ENCODE peak calls at places on chromosomes 3 and 15, in five cellular contexts. One of them, this sample, is unnamed.
A peak's percentile ranks its signal among the peaks of the same experiment; 100 is the strongest.

GRCh38 chr15:74788716-74789151 is 6.9 kb downstream of the CSK start:
- DNase-seq in mesenchymal stem cell: no peak
- DNase-seq in H9: no peak
- DNase-seq in H1: no peak
- DNase-seq in IMR-90: no peak
- DNase-seq in this sample: no peak

GRCh38 chr3:15241341-15241740 is 35.3 kb downstream of the CAPN7 start:
- DNase-seq in mesenchymal stem cell: peak; percentile 18
- DNase-seq in H9: no peak
- DNase-seq in H1: no peak
- DNase-seq in IMR-90: no peak
- DNase-seq in this sample: no peak

GRCh38 chr3:106765342-106765741 is 611.9 kb upstream of the CCDC54 start:
- DNase-seq in mesenchymal stem cell: no peak
- DNase-seq in H9: no peak
- DNase-seq in H1: no peak
- DNase-seq in IMR-90: peak; percentile 85
- DNase-seq in this sample: no peak

GRCh38 chr3:37456270-37456708 is 281.9 kb upstream of the LRRFIP2 start:
- DNase-seq in mesenchymal stem cell: peak; percentile 50
- DNase-seq in H9: no peak
- DNase-seq in H1: no peak
- DNase-seq in IMR-90: no peak
- DNase-seq in this sample: no peak

GRCh38 chr15:96334705-96335428 is 4.4 kb downstream of the NR2F2 start:
- DNase-seq in mesenchymal stem cell: peak; percentile 34
- DNase-seq in H9: no peak
- DNase-seq in H1: no peak
- DNase-seq in IMR-90: no peak
- DNase-seq in this sample: no peak

GRCh38 chr15:77384589-77385359 is 35.1 kb downstream of the PEAK1 start:
- DNase-seq in mesenchymal stem cell: no peak
- DNase-seq in H9: no peak
- DNase-seq in H1: no peak
- DNase-seq in IMR-90: no peak
- DNase-seq in this sample: no peak

GRCh38 chr3:14431556-14431927 is 29.1 kb downstream of the SLC6A6 start:
- DNase-seq in mesenchymal stem cell: no peak
- DNase-seq in H9: no peak
- DNase-seq in H1: no peak
- DNase-seq in IMR-90: no peak
- DNase-seq in this sample: no peak

GRCh38 chr3:52978109-52978754 is 67.6 kb downstream of the SFMBT1 start:
- DNase-seq in mesenchymal stem cell: no peak
- DNase-seq in H9: no peak
- DNase-seq in H1: no peak
- DNase-seq in IMR-90: no peak
- DNase-seq in this sample: no peak

GRCh38 chr3:13703071-13703470 is 154.1 kb downstream of the FBLN2 start:
- DNase-seq in mesenchymal stem cell: no peak
- DNase-seq in H9: no peak
- DNase-seq in H1: no peak
- DNase-seq in IMR-90: no peak
- DNase-seq in this sample: no peak

DNA sequence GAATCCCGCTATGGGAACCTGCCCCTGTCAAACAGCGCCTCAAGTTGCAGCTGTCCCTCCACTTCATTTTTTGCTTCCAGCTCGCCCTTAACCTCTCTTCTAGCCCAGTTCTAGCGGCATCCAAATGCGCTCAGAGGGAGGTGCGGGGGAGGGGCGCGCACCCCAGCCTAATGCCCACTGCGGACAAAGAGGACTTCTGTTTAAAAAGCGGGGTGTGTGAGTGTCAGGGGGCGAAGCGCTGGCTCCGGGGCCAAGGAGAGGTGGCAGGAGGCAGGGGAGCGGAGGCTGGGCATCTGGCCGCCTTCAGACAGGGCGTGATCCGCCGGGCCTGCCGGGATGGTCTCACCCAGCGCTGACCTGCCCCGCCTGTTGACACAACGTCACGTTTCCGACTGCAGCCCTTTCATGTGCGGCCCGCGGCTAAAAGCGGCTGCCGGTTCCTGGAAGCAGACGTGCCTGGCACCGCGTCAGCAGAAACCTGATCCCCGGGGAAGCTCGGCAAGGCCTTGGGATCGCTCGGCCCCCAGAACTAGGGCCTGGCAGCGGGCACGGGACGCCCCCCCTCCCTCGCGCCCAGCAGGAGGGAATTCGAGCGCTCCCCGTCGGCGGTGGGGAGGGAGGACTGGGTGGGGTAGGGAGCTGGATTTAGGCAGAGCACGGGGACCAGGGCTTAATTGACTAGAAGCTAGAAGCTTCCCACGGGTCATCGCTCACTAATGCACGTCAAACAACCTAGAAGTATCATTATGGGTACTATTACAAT is 7.6 kb downstream of the BHLHE40 start:
- DNase-seq in mesenchymal stem cell: peak; percentile 99
- DNase-seq in H9: peak; percentile 98
- DNase-seq in H1: peak; percentile 85
- DNase-seq in IMR-90: peak; percentile 98
- DNase-seq in this sample: peak; percentile 85
- H2BK120ac ChIP-seq in mesenchymal stem cell: peak overlapping the region; percentile 64
- H2BK120ac ChIP-seq in H9: no peak overlapping the region
- H2BK120ac ChIP-seq in H1: no peak overlapping the region
- H2BK120ac ChIP-seq in IMR-90: peak overlapping the region; percentile 90
- H2BK120ac ChIP-seq in this sample: no peak overlapping the region

GRCh38 chr3:172257638-172258400 is 190.4 kb downstream of the GHSR start:
- DNase-seq in mesenchymal stem cell: peak; percentile 51
- DNase-seq in H9: no peak
- DNase-seq in H1: no peak
- DNase-seq in IMR-90: peak; percentile 71
- DNase-seq in this sample: no peak
- H2BK120ac ChIP-seq in mesenchymal stem cell: no peak overlapping the region
- H2BK120ac ChIP-seq in H9: no peak overlapping the region
- H2BK120ac ChIP-seq in H1: no peak overlapping the region
- H2BK120ac ChIP-seq in IMR-90: peak overlapping the region; percentile 55
- H2BK120ac ChIP-seq in this sample: no peak overlapping the region

GRCh38 chr3:68428495-68428894 is 503.9 kb downstream of the TAFA4 start:
- DNase-seq in mesenchymal stem cell: no peak
- DNase-seq in H9: no peak
- DNase-seq in H1: no peak
- DNase-seq in IMR-90: no peak
- DNase-seq in this sample: no peak
- H2BK120ac ChIP-seq in mesenchymal stem cell: no peak overlapping the region
- H2BK120ac ChIP-seq in H9: no peak overlapping the region
- H2BK120ac ChIP-seq in H1: no peak overlapping the region
- H2BK120ac ChIP-seq in IMR-90: no peak overlapping the region
- H2BK120ac ChIP-seq in this sample: no peak overlapping the region

GRCh38 chr3:31081031-31081662 is 186.7 kb upstream of the GADL1 start:
- DNase-seq in mesenchymal stem cell: no peak
- DNase-seq in H9: no peak
- DNase-seq in H1: no peak
- DNase-seq in IMR-90: no peak
- DNase-seq in this sample: no peak

GRCh38 chr3:31077021-31077601 is 182.7 kb upstream of the GADL1 start:
- DNase-seq in mesenchymal stem cell: peak; percentile 82
- DNase-seq in H9: no peak
- DNase-seq in H1: no peak
- DNase-seq in IMR-90: peak; percentile 96
- DNase-seq in this sample: no peak

GRCh38 chr3:31079691-31080090 is 185.2 kb upstream of the GADL1 start:
- DNase-seq in mesenchymal stem cell: peak; percentile 43
- DNase-seq in H9: no peak
- DNase-seq in H1: no peak
- DNase-seq in IMR-90: peak; percentile 43
- DNase-seq in this sample: no peak

DNA sequence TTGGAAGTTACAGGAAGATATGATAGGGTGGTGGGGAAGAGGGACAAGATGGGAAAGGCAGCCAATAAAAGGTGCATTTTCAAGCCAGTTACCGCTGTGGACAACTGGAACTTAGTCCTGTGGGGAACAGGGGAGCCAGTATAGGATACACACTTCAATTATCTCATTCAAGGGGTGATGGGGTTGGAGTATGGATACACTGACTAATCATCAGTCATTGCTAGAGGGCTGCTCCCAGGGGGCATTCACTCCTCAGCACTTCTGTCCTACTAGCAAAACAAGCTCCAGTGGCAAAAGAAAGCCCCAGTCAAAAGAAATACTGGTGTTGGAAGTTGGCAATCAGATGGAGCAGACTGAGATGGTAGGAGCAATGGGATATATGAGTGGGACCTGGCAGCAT is 183.4 kb upstream of the GADL1 start:
- DNase-seq in mesenchymal stem cell: peak; percentile 28
- DNase-seq in H9: no peak
- DNase-seq in H1: no peak
- DNase-seq in IMR-90: peak; percentile 54
- DNase-seq in this sample: no peak
- H2BK120ac ChIP-seq in mesenchymal stem cell: peak overlapping the region; percentile 83
- H2BK120ac ChIP-seq in H9: no peak overlapping the region
- H2BK120ac ChIP-seq in H1: no peak overlapping the region
- H2BK120ac ChIP-seq in IMR-90: peak overlapping the region; percentile 85
- H2BK120ac ChIP-seq in this sample: no peak overlapping the region

GRCh38 chr3:22691407-22691806 is 511.7 kb upstream of the UBE2E2 start:
- DNase-seq in mesenchymal stem cell: no peak
- DNase-seq in H9: peak; percentile 42
- DNase-seq in H1: peak; percentile 33
- DNase-seq in IMR-90: no peak
- DNase-seq in this sample: peak; percentile 27
- H2BK120ac ChIP-seq in mesenchymal stem cell: no peak overlapping the region
- H2BK120ac ChIP-seq in H9: no peak overlapping the region
- H2BK120ac ChIP-seq in H1: no peak overlapping the region
- H2BK120ac ChIP-seq in IMR-90: no peak overlapping the region
- H2BK120ac ChIP-seq in this sample: no peak overlapping the region

GRCh38 chr15:83108266-83109219 is 1.1 kb downstream of the TM6SF1 start:
- DNase-seq in mesenchymal stem cell: peak; percentile 55
- DNase-seq in H9: no peak
- DNase-seq in H1: no peak
- DNase-seq in IMR-90: peak; percentile 52
- DNase-seq in this sample: no peak
- H2BK120ac ChIP-seq in mesenchymal stem cell: peak overlapping the region; percentile 27
- H2BK120ac ChIP-seq in H9: no peak overlapping the region
- H2BK120ac ChIP-seq in H1: no peak overlapping the region
- H2BK120ac ChIP-seq in IMR-90: peak overlapping the region; percentile 72
- H2BK120ac ChIP-seq in this sample: no peak overlapping the region

DNA sequence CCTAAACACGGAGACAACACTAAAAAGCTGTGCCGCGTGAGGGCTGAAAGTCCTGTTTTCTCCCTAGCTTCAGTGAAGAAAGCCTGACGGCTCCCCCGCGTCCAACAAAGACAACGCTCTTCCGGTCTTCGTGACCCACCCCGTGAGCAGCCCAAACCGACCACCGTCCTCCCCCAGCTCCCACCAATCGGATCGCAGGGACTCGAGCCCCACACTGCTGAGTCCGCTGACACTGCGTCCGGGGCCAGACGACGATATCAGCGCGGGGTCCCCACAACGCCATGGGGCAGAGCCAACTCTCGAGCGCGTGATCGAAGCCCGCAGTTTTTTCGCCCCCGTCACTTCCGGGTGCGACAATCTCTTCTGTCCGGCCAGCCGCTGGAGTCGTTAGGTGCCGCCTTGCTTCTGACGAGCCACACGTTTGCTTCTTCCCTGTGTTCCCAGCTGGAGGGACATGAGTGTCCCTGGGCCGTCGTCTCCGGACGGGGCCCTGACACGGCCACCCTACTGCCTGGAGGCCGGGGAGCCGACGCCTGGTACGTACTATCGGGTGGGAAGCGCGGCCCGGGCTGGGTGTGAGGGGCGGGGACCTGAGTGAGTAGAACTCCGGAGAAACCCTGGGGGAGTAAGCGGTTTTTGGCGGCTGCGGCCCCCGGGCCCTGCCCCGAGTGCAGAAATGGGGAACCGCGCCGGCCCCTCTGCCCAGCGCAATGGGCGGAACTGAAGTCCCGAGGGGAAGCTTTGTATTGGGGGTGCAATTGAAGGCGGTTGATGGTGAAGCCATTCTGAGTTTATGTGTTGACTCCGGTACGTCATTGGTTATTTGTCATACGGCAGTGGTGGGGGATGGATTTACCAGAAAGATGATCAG is at the start of gene BLOC1S6:
- DNase-seq in mesenchymal stem cell: peak; percentile 96
- DNase-seq in H9: peak; percentile 93
- DNase-seq in H1: peak; percentile 84
- DNase-seq in IMR-90: peak; percentile 90
- DNase-seq in this sample: peak; percentile 92
- H2BK120ac ChIP-seq in mesenchymal stem cell: peak within 1 kb of the TSS; percentile 55
- H2BK120ac ChIP-seq in H9: peak within 1 kb of the TSS; percentile 99
- H2BK120ac ChIP-seq in H1: no peak within 1 kb of the TSS
- H2BK120ac ChIP-seq in IMR-90: peak within 1 kb of the TSS; percentile 94
- H2BK120ac ChIP-seq in this sample: peak within 1 kb of the TSS; percentile 30

This sample was measured in neuronal stem cell.